ENCODE peak calls at places on chromosomes 16 and 17, in seven cellular contexts. K is colonic mucosa; M is body of pancreas; I is progenitor cell of endocrine pancreas; N is activated naive CD8-positive, alpha-beta T cell treated with anti-CD3 and anti-CD28 coated beads for 36 hours; V is effector CD4-positive, alpha-beta T cell; J is NCI-H2081. R is an unnamed sample.

GRCh38 chr17:75672011-75672410 is 4.9 kb downstream of the SAP30BP start:
- DNase-seq in N (no peak), J (no peak), V (no peak), M (no peak), I (no peak), K (no peak), R (no peak)

GRCh38 chr16:49986351-49987124 is 38.5 kb upstream of the CNEP1R1 start:
- DNase-seq in V (no peak), M (no peak), J (no peak), K (no peak), N (no peak), I (no peak), R (no peak)

GRCh38 chr16:75497558-75497957 is 2.3 kb upstream of the CHST6 start:
- DNase-seq in M (peak; percentile 48), V (no peak), I (no peak), N (no peak), J (no peak), K (no peak), R (peak; percentile 66)

GRCh38 chr17:292016-292415 is 60.6 kb downstream of the RPH3AL start:
- DNase-seq in N (no peak), M (no peak), I (no peak), K (no peak), J (no peak), V (no peak), R (no peak)

GRCh38 chr17:77254961-77255741 is 114.4 kb downstream of the SEC14L1 start:
- DNase-seq in J (no peak), I (no peak), V (no peak), K (no peak), M (peak; percentile 29), N (no peak), R (no peak)

GRCh38 chr17:40314557-40314953 is 5.6 kb downstream of the RARA start:
- DNase-seq in J (peak; percentile 82), K (peak; percentile 90), V (peak; percentile 84), M (peak; percentile 95), I (no peak), N (peak; percentile 85), R (peak; percentile 52)

GRCh38 chr16:23026777-23027362 is 122.4 kb downstream of the USP31 start:
- DNase-seq in N (no peak), J (no peak), M (no peak), K (no peak), I (peak; percentile 56), V (no peak), R (no peak)

GRCh38 chr17:17061516-17061915 is 19.3 kb downstream of the MPRIP start:
- DNase-seq in N (no peak), I (no peak), V (no peak), K (no peak), J (no peak), M (no peak), R (no peak)

GRCh38 chr17:49576121-49576905 is 642 bp downstream of the NXPH3 start:
- DNase-seq in M (no peak), N (no peak), I (no peak), J (peak; percentile 57), K (no peak), V (no peak), R (peak; percentile 15)

GRCh38 chr16:30893082-30893743 is 664 bp downstream of the BCL7C start:
- DNase-seq in J (no peak), I (no peak), M (no peak), K (peak; percentile 36), N (peak; percentile 42), V (no peak), R (no peak)

GRCh38 chr17:40069751-40070643 is 7.2 kb downstream of the THRA start:
- DNase-seq in V (peak; percentile 21), J (peak; percentile 89), I (no peak), K (peak; percentile 84), N (peak; percentile 38), M (peak; percentile 68), R (peak; percentile 80)

GRCh38 chr17:80942360-80943345 is 49.0 kb upstream of the CHMP6 start:
- DNase-seq in I (no peak), K (peak; percentile 87), M (peak; percentile 67), V (no peak), J (no peak), N (no peak), R (no peak)

GRCh38 chr17:10048951-10049350 is 143.9 kb upstream of the RCVRN start:
- DNase-seq in I (no peak), J (no peak), V (no peak), N (no peak), M (no peak), K (no peak), R (no peak)

GRCh38 chr17:1480747-1481465 is 11.6 kb downstream of the MYO1C start:
- DNase-seq in J (no peak), N (no peak), M (no peak), I (no peak), V (no peak), K (no peak), R (no peak)

GRCh38 chr16:10641953-10642949 is 52.5 kb downstream of the TEKT5 start:
- DNase-seq in V (no peak), I (no peak), M (no peak), J (no peak), N (no peak), K (no peak), R (no peak)

GRCh38 chr17:60664022-60664421 is 13.6 kb upstream of the BCAS3 start:
- DNase-seq in K (no peak), N (no peak), J (no peak), M (no peak), V (no peak), I (no peak), R (no peak)

GRCh38 chr16:70651524-70651923 is 5.2 kb downstream of the IL34 start:
- DNase-seq in K (no peak), N (no peak), V (no peak), M (no peak), J (no peak), I (no peak), R (no peak)

GRCh38 chr16:89325861-89326471 is 108.5 kb downstream of the ZNF778 start:
- DNase-seq in J (peak; percentile 35), N (no peak), K (peak; percentile 72), M (peak; percentile 75), V (no peak), I (no peak), R (peak; percentile 37)

GRCh38 chr17:39240631-39241030 is 14.9 kb upstream of the STAC2 start:
- DNase-seq in M (no peak), N (no peak), J (no peak), K (no peak), I (no peak), V (no peak), R (no peak)

GRCh38 chr16:81910366-81910885 is 100.8 kb downstream of the SDR42E1 start:
- DNase-seq in J (no peak), M (no peak), N (no peak), I (no peak), V (no peak), K (no peak), R (no peak)

GRCh38 chr17:82740906-82741759 is 5.7 kb downstream of the FN3K start:
- DNase-seq in K (no peak), V (no peak), I (no peak), N (no peak), J (no peak), M (no peak), R (no peak)

GRCh38 chr17:72119280-72119962 is 1.4 kb upstream of the SOX9 start:
- DNase-seq in K (no peak), M (no peak), J (no peak), V (no peak), N (no peak), I (no peak), R (no peak)

GRCh38 chr16:89658221-89658879 is 714 bp downstream of the SPATA33 start:
- DNase-seq in N (no peak), K (peak; percentile 31), J (no peak), M (no peak), I (no peak), V (no peak), R (no peak)

GRCh38 chr16:50709061-50709695 is 15.8 kb downstream of the NOD2 start:
- DNase-seq in I (no peak), N (no peak), V (no peak), K (no peak), M (peak; percentile 33), J (no peak), R (no peak)

GRCh38 chr16:49788936-49789335 is 67.0 kb downstream of the ZNF423 start:
- DNase-seq in N (no peak), I (no peak), V (no peak), M (no peak), K (no peak), J (no peak), R (no peak)

GRCh38 chr17:32197987-32198386 is 55.7 kb downstream of the RHOT1 start:
- DNase-seq in V (no peak), K (no peak), M (no peak), N (no peak), J (no peak), I (no peak), R (no peak)

R was measured in NCI-H1694 treated with DMSO at 0.1 percent for 48 hours.